ENCODE peak calls at places on chromosome 4, in nine cellular contexts. A, X, J, F, I, V, G, N and H are unnamed samples.

GRCh38 chr4:186760576-186760975 is 36.9 kb upstream of the FAT1 start:
- DNase-seq in F (no peak), I (no peak), J (no peak), X (no peak), V (no peak), G (no peak), N (peak; percentile 95), A (no peak), H (no peak)

GRCh38 chr4:6193399-6193798 is 7.0 kb downstream of the JAKMIP1 start:
- DNase-seq in I (no peak), G (no peak), N (no peak), F (no peak), X (no peak), V (no peak), A (no peak), J (no peak), H (no peak)

GRCh38 chr4:93722446-93722845 is 106.1 kb upstream of the ATOH1 start:
- DNase-seq in G (no peak), X (no peak), F (no peak), I (no peak), A (no peak), V (no peak), J (no peak), N (no peak), H (no peak)

GRCh38 chr4:54659213-54660144 is 1.7 kb downstream of the KIT start:
- DNase-seq in X (peak; percentile 46), V (no peak), N (peak; percentile 30), A (no peak), F (no peak), J (no peak), I (peak; percentile 32), G (peak; percentile 47), H (no peak)

GRCh38 chr4:165700855-165701254 is 172.2 kb upstream of the TLL1 start:
- DNase-seq in F (no peak), I (no peak), N (no peak), V (no peak), G (no peak), A (no peak), X (no peak), J (peak; percentile 4), H (no peak)

GRCh38 chr4:141486375-141486997 is 149.9 kb upstream of the IL15 start:
- DNase-seq in G (no peak), F (no peak), I (no peak), X (no peak), N (peak; percentile 90), V (no peak), A (no peak), J (no peak), H (no peak)

GRCh38 chr4:42816189-42816588 is 76.3 kb upstream of the GRXCR1 start:
- DNase-seq in J (no peak), A (no peak), N (no peak), F (no peak), G (no peak), I (no peak), X (no peak), V (no peak), H (no peak)

GRCh38 chr4:169131556-169132208 is 121.6 kb upstream of the CBR4 start:
- DNase-seq in A (no peak), N (no peak), V (no peak), J (no peak), I (no peak), X (no peak), F (no peak), G (no peak), H (no peak)

GRCh38 chr4:142719854-142720541 is 126.1 kb downstream of the INPP4B start:
- DNase-seq in J (peak; percentile 5), A (no peak), F (no peak), N (peak; percentile 21), V (no peak), G (peak; percentile 37), X (no peak), I (no peak), H (no peak)

GRCh38 chr4:70993181-70994068 is at the start of gene DCK:
- DNase-seq in F (peak; percentile 90), A (peak; percentile 82), J (peak; percentile 95), V (peak; percentile 89), N (peak; percentile 90), G (peak; percentile 93), I (peak; percentile 83), X (peak; percentile 95), H (peak; percentile 90)

GRCh38 chr4:10750714-10751113 is 66.1 kb upstream of the CLNK start:
- DNase-seq in X (no peak), G (no peak), V (no peak), A (no peak), N (no peak), F (no peak), I (no peak), J (no peak), H (no peak)

GRCh38 chr4:98334461-98334860 is 73.3 kb downstream of the RAP1GDS1 start:
- DNase-seq in X (no peak), V (no peak), I (no peak), A (no peak), N (no peak), F (no peak), J (no peak), G (no peak), H (no peak)

GRCh38 chr4:98327694-98328093 is 66.5 kb downstream of the RAP1GDS1 start:
- DNase-seq in V (no peak), J (no peak), X (no peak), I (no peak), G (no peak), A (no peak), N (no peak), F (no peak), H (no peak)

GRCh38 chr4:98326168-98326567 is 65.0 kb downstream of the RAP1GDS1 start:
- DNase-seq in J (no peak), N (no peak), I (no peak), X (no peak), F (no peak), V (no peak), A (no peak), G (no peak), H (no peak)

GRCh38 chr4:98332017-98332416 is 70.8 kb downstream of the RAP1GDS1 start:
- DNase-seq in A (no peak), X (no peak), G (no peak), J (no peak), F (no peak), N (no peak), I (no peak), V (no peak), H (no peak)
- H3K4me3 ChIP-seq in A (no peak overlapping the region), X (no peak overlapping the region), G (no peak overlapping the region), J (no peak overlapping the region), F (no peak overlapping the region), N (no peak overlapping the region), I (no peak overlapping the region), V (no peak overlapping the region), H (no peak overlapping the region)

GRCh38 chr4:7928711-7929505 is 10.8 kb downstream of the AFAP1 start:
- DNase-seq in V (no peak), G (no peak), X (no peak), I (no peak), A (no peak), F (no peak), J (no peak), N (no peak), H (no peak)
- TF ChIP-seq CTCF in V (no peak), G (peak; percentile 33), X (no peak), I (no peak), A (no peak), F (no peak), J (no peak), N (peak; percentile 44), H (no peak)

GRCh38 chr4:8318509-8318908 is 49.0 kb downstream of the HTRA3 start:
- DNase-seq in I (no peak), G (no peak), X (peak; percentile 28), A (no peak), N (no peak), V (peak; percentile 58), J (no peak), F (peak; percentile 50), H (no peak)

GRCh38 chr4:8319061-8319460 is 49.5 kb downstream of the HTRA3 start:
- DNase-seq in J (no peak), G (no peak), A (no peak), F (peak; percentile 66), V (peak; percentile 41), I (no peak), N (no peak), X (peak; percentile 21), H (peak; percentile 21)

GRCh38 chr4:8321220-8321619 is 51.7 kb downstream of the HTRA3 start:
- DNase-seq in N (no peak), X (no peak), J (no peak), G (no peak), I (no peak), F (no peak), V (no peak), A (no peak), H (no peak)

GRCh38 chr4:8319731-8320385 is 50.3 kb downstream of the HTRA3 start:
- DNase-seq in J (no peak), X (peak; percentile 70), G (peak; percentile 35), A (no peak), V (peak; percentile 67), N (no peak), F (peak; percentile 64), I (no peak), H (peak; percentile 28)

GRCh38 chr4:8320386-8320750 is 50.8 kb downstream of the HTRA3 start:
- DNase-seq in V (no peak), G (no peak), X (peak; percentile 36), J (peak; percentile 20), F (peak; percentile 60), N (no peak), A (no peak), I (no peak), H (no peak)
- H3K27ac ChIP-seq in V (peak overlapping the region; percentile 54), G (peak overlapping the region; percentile 45), X (no peak overlapping the region), J (no peak overlapping the region), F (no peak overlapping the region), N (no peak overlapping the region), A (no peak overlapping the region), I (peak overlapping the region; percentile 69), H (no peak overlapping the region)

DNA sequence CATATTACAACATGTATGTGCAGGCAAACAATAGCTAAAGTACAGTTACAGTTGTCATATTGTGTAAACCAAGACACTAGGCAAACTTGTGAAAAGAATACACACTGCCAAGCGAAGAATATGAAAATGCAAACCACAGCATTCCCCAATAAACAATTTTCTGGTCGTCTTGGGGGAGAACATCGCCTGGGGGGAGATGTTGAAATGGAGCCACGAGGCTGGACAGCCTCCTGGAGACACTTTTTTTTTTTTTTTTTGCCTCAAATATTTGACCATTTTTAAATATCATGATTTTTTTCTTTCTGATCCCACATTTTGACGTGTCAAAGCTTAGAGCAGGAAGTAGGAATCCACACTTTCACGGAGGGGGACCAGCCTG is 51.7 kb upstream of the PDLIM3 start:
- DNase-seq in X (no peak), J (no peak), A (no peak), I (no peak), V (no peak), N (no peak), F (no peak), G (no peak), H (no peak)
- H3K4me3 ChIP-seq in X (no peak overlapping the region), J (peak overlapping the region; percentile 57), A (peak overlapping the region; percentile 12), I (peak overlapping the region; percentile 13), V (peak overlapping the region; percentile 27), N (no peak overlapping the region), F (peak overlapping the region; percentile 15), G (no peak overlapping the region), H (no peak overlapping the region)

GRCh38 chr4:30716158-30716557 is 4.0 kb upstream of the PCDH7 start:
- DNase-seq in V (no peak), X (no peak), F (no peak), J (no peak), G (peak; percentile 60), A (no peak), I (no peak), N (peak; percentile 53), H (no peak)
- TF ChIP-seq CTCF in V (no peak), X (peak; percentile 11), F (no peak), J (peak; percentile 46), G (peak; percentile 56), A (no peak), I (no peak), N (peak; percentile 68), H (peak; percentile 61)

GRCh38 chr4:76801621-76802545 is 96.1 kb downstream of the SOWAHB start:
- DNase-seq in J (no peak), V (no peak), F (no peak), N (no peak), G (peak; percentile 34), A (no peak), X (peak; percentile 84), I (no peak), H (no peak)
- H3K27ac ChIP-seq in J (no peak overlapping the region), V (no peak overlapping the region), F (peak overlapping the region; percentile 65), N (peak overlapping the region; percentile 18), G (no peak overlapping the region), A (no peak overlapping the region), X (peak overlapping the region; percentile 46), I (peak overlapping the region; percentile 79), H (peak overlapping the region; percentile 65)